ENCODE peak calls at places on chromosomes 16 and 17, in ten cellular contexts. E is lower leg skin, D is cardiac fibroblast, N is RWPE1, L is fibroblast of pulmonary artery, P is WTC11, X is GM20000, C is lung, I is transverse colon, A is stomach. T is an unnamed sample.

GRCh38 chr17:46266656-46267544 is 28.0 kb upstream of the LRRC37A start:
- DNase-seq in E (peak), D (peak), N (peak), L (peak), P (peak), X (peak), C (peak), I (peak), A (peak), T (peak)

GRCh38 chr16:13176711-13177110 is 275.3 kb downstream of the SHISA9 start:
- DNase-seq in E (no peak), D (no peak), N (no peak), L (no peak), P (no peak), X (no peak), C (no peak), I (no peak), A (no peak), T (peak)

GRCh38 chr17:1999557-2000251 is 25.4 kb downstream of the RTN4RL1 start:
- DNase-seq in E (no peak), D (peak), N (no peak), L (peak), P (peak), X (no peak), C (no peak), I (peak), A (peak), T (peak)

GRCh38 chr16:87233928-87234327 is 83.3 kb downstream of the C16orf95 start:
- DNase-seq in E (peak), D (peak), N (no peak), L (peak), P (peak), X (no peak), C (no peak), I (no peak), A (no peak), T (no peak)

GRCh38 chr17:67386965-67387551 is 10.0 kb downstream of the PITPNC1 start:
- DNase-seq in E (no peak), D (peak), N (no peak), L (peak), P (peak), X (peak), C (peak), I (peak), A (peak), T (peak)

GRCh38 chr16:29877266-29877961 is 14.4 kb upstream of the CDIPT start:
- DNase-seq in E (no peak), D (peak), N (peak), L (peak), P (peak), X (peak), C (peak), I (no peak), A (no peak), T (peak)

GRCh38 chr16:22670551-22670970 is 143.4 kb upstream of the HS3ST2 start:
- DNase-seq in E (peak), D (no peak), N (peak), L (no peak), P (peak), X (peak), C (no peak), I (no peak), A (no peak), T (no peak)

GRCh38 chr17:40535924-40536717 is 29.2 kb downstream of the CCR7 start:
- DNase-seq in E (no peak), D (peak), N (no peak), L (peak), P (no peak), X (no peak), C (peak), I (no peak), A (no peak), T (no peak)

GRCh38 chr17:14471052-14471451 is 170.2 kb downstream of the HS3ST3B1 start:
- DNase-seq in E (no peak), D (no peak), N (peak), L (peak), P (no peak), X (no peak), C (no peak), I (peak), A (no peak), T (peak)

GRCh38 chr17:50280068-50280467 is 5.8 kb downstream of the TMEM92 start:
- DNase-seq in E (no peak), D (no peak), N (no peak), L (no peak), P (no peak), X (no peak), C (no peak), I (peak), A (no peak), T (no peak)

GRCh38 chr16:5884339-5884738 is 786.7 kb upstream of the EEF2KMT start:
- DNase-seq in E (no peak), D (no peak), N (no peak), L (no peak), P (no peak), X (no peak), C (no peak), I (no peak), A (no peak), T (no peak)

GRCh38 chr17:79938696-79939435 is 96.8 kb downstream of the TBC1D16 start:
- DNase-seq in E (no peak), D (no peak), N (no peak), L (no peak), P (no peak), X (no peak), C (no peak), I (no peak), A (no peak), T (no peak)

GRCh38 chr17:38558751-38559024 is 47.1 kb downstream of the SRCIN1 start:
- DNase-seq in E (no peak), D (no peak), N (no peak), L (no peak), P (no peak), X (no peak), C (no peak), I (no peak), A (no peak), T (peak)

GRCh38 chr16:28873543-28874201 is 4.6 kb upstream of the ATP2A1 start:
- DNase-seq in E (no peak), D (no peak), N (no peak), L (peak), P (peak), X (peak), C (no peak), I (peak), A (no peak), T (peak)

GRCh38 chr16:50210266-50211038 is 55.9 kb upstream of the ADCY7 start:
- DNase-seq in E (peak), D (peak), N (no peak), L (peak), P (peak), X (peak), C (peak), I (peak), A (peak), T (peak)

GRCh38 chr16:30965436-30965835 is 7.9 kb downstream of the SETD1A start:
- DNase-seq in E (no peak), D (no peak), N (no peak), L (no peak), P (no peak), X (no peak), C (no peak), I (no peak), A (no peak), T (no peak)

GRCh38 chr17:81412490-81413093 is 17.3 kb downstream of the BAHCC1 start:
- DNase-seq in E (no peak), D (peak), N (no peak), L (peak), P (no peak), X (peak), C (no peak), I (no peak), A (no peak), T (peak)

GRCh38 chr17:76266244-76266938 is 1.2 kb downstream of the UBALD2 start:
- DNase-seq in E (no peak), D (peak), N (peak), L (peak), P (no peak), X (no peak), C (no peak), I (peak), A (no peak), T (peak)

GRCh38 chr17:78101542-78101941 is 27.0 kb downstream of the TMC6 start:
- DNase-seq in E (no peak), D (no peak), N (no peak), L (no peak), P (no peak), X (no peak), C (no peak), I (no peak), A (no peak), T (no peak)

GRCh38 chr17:13030459-13031305 is 12.9 kb upstream of the ELAC2 start:
- DNase-seq in E (peak), D (peak), N (peak), L (peak), P (no peak), X (peak), C (peak), I (peak), A (no peak), T (peak)

GRCh38 chr16:21264226-21265036 is 13.7 kb downstream of the CRYM start:
- DNase-seq in E (no peak), D (peak), N (no peak), L (no peak), P (no peak), X (no peak), C (no peak), I (peak), A (no peak), T (no peak)

GRCh38 chr17:39767147-39767546 is 29.4 kb downstream of the GRB7 start:
- DNase-seq in E (no peak), D (no peak), N (no peak), L (no peak), P (no peak), X (peak), C (no peak), I (no peak), A (no peak), T (no peak)

DNA sequence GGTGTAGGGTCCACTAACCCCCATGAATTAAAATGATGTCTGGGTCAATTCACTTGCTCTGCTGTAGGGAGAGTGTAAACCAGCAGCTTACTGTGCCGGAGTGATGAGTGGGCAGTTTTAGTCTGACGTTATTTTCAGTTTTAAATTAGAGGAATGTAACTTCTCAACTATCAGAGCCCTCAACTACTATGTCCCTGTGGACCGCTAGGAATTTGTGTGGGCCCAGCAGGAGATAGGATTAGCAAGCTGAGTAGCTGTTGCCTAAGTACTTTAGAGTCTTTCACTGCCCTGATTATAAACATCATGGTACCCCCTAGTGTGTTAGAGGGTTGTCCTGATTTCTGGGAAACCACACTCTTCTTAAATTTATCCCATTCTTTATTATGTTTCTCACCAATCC is 11.4 kb downstream of the MARVELD3 start:
- DNase-seq in E (no peak), D (peak), N (no peak), L (peak), P (peak), X (no peak), C (no peak), I (no peak), A (no peak), T (no peak)
- TF ChIP-seq CTCF in E (no peak), D (no peak), N (no peak), L (no peak), P (no peak), X (no peak), C (no peak), I (no peak), A (no peak), T (no peak)

DNA sequence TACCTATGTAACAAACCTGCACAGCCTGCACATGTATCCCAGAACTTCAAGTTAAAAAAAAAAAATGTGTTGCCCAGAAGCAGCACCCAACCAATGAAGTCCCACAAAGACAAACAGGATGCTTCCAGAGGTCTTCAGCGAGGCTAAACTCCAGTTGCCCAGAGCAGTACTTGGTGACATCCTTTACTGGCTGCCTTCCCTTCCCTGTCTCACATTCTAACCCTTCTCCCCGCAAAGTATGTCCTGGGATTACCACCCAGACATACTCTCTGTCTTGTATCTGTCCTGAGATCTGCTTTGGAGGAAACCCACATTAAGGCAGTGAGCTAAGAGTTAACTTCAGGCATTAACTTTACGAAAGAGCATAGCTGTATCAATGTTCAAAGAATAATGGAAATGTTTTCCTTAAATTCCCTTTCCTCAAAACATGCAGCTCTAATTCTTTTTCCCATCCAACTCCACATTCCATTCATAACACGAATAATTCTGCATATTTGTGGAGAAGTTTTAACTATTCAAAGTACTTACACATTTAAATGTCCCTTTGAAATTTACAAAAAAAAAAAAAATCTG is 385.2 kb downstream of the NPIPA8 start:
- DNase-seq in E (peak), D (no peak), N (no peak), L (no peak), P (no peak), X (no peak), C (no peak), I (no peak), A (no peak), T (no peak)
- TF ChIP-seq CTCF in E (no peak), D (no peak), N (no peak), L (no peak), P (no peak), X (no peak), C (no peak), I (no peak), A (no peak), T (no peak)

GRCh38 chr17:8041249-8041928 is 2.5 kb downstream of the ALOX15B start:
- DNase-seq in E (peak), D (peak), N (peak), L (peak), P (no peak), X (peak), C (no peak), I (peak), A (peak), T (peak)
- TF ChIP-seq CTCF in E (no peak), D (peak), N (peak), L (peak), P (peak), X (peak), C (peak), I (peak), A (no peak), T (peak)

DNA sequence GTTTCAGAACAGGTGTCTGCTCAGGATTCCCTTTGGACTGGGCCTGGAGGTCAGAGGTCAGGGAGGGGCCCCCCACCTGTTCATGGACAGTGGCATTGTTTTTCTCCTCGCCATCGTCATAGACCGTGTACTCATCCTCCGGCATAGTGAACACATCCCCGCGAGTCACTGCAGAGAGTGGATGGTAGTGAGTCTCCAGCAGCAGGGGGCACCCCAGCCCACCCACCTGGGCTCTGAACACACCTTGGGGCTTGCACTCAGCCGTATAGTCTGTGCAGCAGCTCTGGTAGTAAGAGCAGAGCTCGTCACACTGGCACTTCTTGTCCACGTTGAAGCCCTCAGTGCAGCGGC is 448 bp downstream of the VTN start:
- DNase-seq in E (no peak), D (no peak), N (no peak), L (no peak), P (no peak), X (no peak), C (no peak), I (no peak), A (no peak), T (no peak)
- TF ChIP-seq CTCF in E (no peak), D (no peak), N (no peak), L (no peak), P (no peak), X (no peak), C (no peak), I (no peak), A (no peak), T (no peak)

GRCh38 chr17:73749337-73749807 is 105.1 kb upstream of the SDK2 start:
- DNase-seq in E (no peak), D (no peak), N (peak), L (no peak), P (no peak), X (no peak), C (no peak), I (no peak), A (no peak), T (peak)

GRCh38 chr17:73746314-73747073 is 102.2 kb upstream of the SDK2 start:
- DNase-seq in E (no peak), D (no peak), N (no peak), L (no peak), P (no peak), X (no peak), C (no peak), I (no peak), A (no peak), T (no peak)

GRCh38 chr17:73749906-73750305 is 105.7 kb upstream of the SDK2 start:
- DNase-seq in E (no peak), D (no peak), N (no peak), L (no peak), P (no peak), X (no peak), C (no peak), I (no peak), A (no peak), T (no peak)

GRCh38 chr17:73748521-73748920 is 104.3 kb upstream of the SDK2 start:
- DNase-seq in E (no peak), D (no peak), N (no peak), L (no peak), P (no peak), X (no peak), C (no peak), I (no peak), A (no peak), T (no peak)

GRCh38 chr17:73747221-73748002 is 103.2 kb upstream of the SDK2 start:
- DNase-seq in E (no peak), D (no peak), N (no peak), L (no peak), P (no peak), X (no peak), C (no peak), I (no peak), A (peak), T (no peak)
- TF ChIP-seq CTCF in E (no peak), D (no peak), N (no peak), L (no peak), P (no peak), X (no peak), C (no peak), I (no peak), A (no peak), T (no peak)

DNA sequence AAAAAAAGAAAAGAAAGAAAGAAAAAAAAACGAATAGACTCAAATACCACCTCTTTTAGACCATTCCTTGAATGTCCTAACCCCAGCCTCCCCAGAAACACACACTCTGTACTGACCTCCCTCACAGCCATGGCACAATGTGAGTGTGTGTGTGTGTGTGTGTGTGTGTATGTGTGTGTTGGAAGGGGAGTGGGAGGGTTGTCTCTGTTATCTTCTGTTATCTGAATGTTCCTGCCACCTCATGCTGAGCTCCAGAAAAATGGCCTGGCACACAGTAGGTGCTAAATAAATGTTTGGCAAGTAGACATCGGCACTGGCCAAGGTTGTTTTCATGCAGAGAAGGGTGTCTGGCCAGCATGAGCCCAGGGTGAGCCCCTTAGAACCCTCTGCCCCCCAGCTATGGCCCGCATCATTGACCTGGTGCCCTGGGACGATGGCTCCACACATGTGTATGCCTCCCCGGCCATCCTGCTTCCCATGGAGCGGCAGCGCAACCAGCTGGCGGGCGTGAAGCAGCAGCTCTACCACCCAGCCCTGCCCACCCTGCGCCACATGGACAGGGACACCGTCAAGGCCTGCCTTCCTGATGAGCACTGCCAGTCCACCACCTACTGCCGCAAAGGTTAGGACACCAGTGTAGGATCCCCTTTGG is 6.6 kb upstream of the CNGB1 start:
- DNase-seq in E (no peak), D (no peak), N (no peak), L (no peak), P (peak), X (no peak), C (no peak), I (no peak), A (no peak), T (no peak)
- TF ChIP-seq CTCF in E (no peak), D (no peak), N (no peak), L (no peak), P (no peak), X (no peak), C (no peak), I (no peak), A (no peak), T (no peak)

T was measured in epithelial cell of esophagus.